ENCODE peak calls at places on chromosomes 2 and 18, in eight cellular contexts. One of them, this sample, is unnamed.

GRCh38 chr2:70776266-70776665 is 8.3 kb upstream of the ADD2 start:
- DNase-seq in central memory CD4-positive, alpha-beta T cell: no peak
- DNase-seq in HCEC 1CT: no peak
- DNase-seq in NCI-H510A treated with DMSO at 0.1 percent for 48 hours: no peak
- DNase-seq in adrenal gland: no peak
- DNase-seq in lung: no peak
- DNase-seq in WERI-Rb-1: no peak
- DNase-seq in ACHN: no peak
- DNase-seq in this sample: no peak

GRCh38 chr2:5021148-5021547 is 671.0 kb upstream of the SOX11 start:
- DNase-seq in central memory CD4-positive, alpha-beta T cell: no peak
- DNase-seq in HCEC 1CT: no peak
- DNase-seq in NCI-H510A treated with DMSO at 0.1 percent for 48 hours: peak
- DNase-seq in adrenal gland: no peak
- DNase-seq in lung: no peak
- DNase-seq in WERI-Rb-1: no peak
- DNase-seq in ACHN: no peak
- DNase-seq in this sample: no peak

GRCh38 chr2:65153515-65153914 is 23.6 kb upstream of the RAB1A start:
- DNase-seq in central memory CD4-positive, alpha-beta T cell: no peak
- DNase-seq in HCEC 1CT: peak
- DNase-seq in NCI-H510A treated with DMSO at 0.1 percent for 48 hours: no peak
- DNase-seq in adrenal gland: no peak
- DNase-seq in lung: no peak
- DNase-seq in WERI-Rb-1: no peak
- DNase-seq in ACHN: no peak
- DNase-seq in this sample: no peak

GRCh38 chr18:74520096-74520833 is 14.0 kb upstream of the CNDP1 start:
- DNase-seq in central memory CD4-positive, alpha-beta T cell: no peak
- DNase-seq in HCEC 1CT: no peak
- DNase-seq in NCI-H510A treated with DMSO at 0.1 percent for 48 hours: no peak
- DNase-seq in adrenal gland: peak
- DNase-seq in lung: no peak
- DNase-seq in WERI-Rb-1: no peak
- DNase-seq in ACHN: no peak
- DNase-seq in this sample: no peak

GRCh38 chr18:37930640-37931039 is 365.0 kb upstream of the CELF4 start:
- DNase-seq in central memory CD4-positive, alpha-beta T cell: no peak
- DNase-seq in HCEC 1CT: no peak
- DNase-seq in NCI-H510A treated with DMSO at 0.1 percent for 48 hours: no peak
- DNase-seq in adrenal gland: no peak
- DNase-seq in lung: no peak
- DNase-seq in WERI-Rb-1: no peak
- DNase-seq in ACHN: no peak
- DNase-seq in this sample: no peak

GRCh38 chr2:197080611-197081010 is 154.1 kb upstream of the PGAP1 start:
- DNase-seq in central memory CD4-positive, alpha-beta T cell: no peak
- DNase-seq in HCEC 1CT: no peak
- DNase-seq in NCI-H510A treated with DMSO at 0.1 percent for 48 hours: no peak
- DNase-seq in adrenal gland: no peak
- DNase-seq in lung: no peak
- DNase-seq in WERI-Rb-1: no peak
- DNase-seq in ACHN: no peak
- DNase-seq in this sample: no peak

GRCh38 chr2:201136889-201137321 is 20.9 kb downstream of the CFLAR start:
- DNase-seq in central memory CD4-positive, alpha-beta T cell: no peak
- DNase-seq in HCEC 1CT: no peak
- DNase-seq in NCI-H510A treated with DMSO at 0.1 percent for 48 hours: no peak
- DNase-seq in adrenal gland: no peak
- DNase-seq in lung: no peak
- DNase-seq in WERI-Rb-1: no peak
- DNase-seq in ACHN: no peak
- DNase-seq in this sample: no peak

GRCh38 chr2:191835539-191836350 is 11.1 kb downstream of the CAVIN2 start:
- DNase-seq in central memory CD4-positive, alpha-beta T cell: no peak
- DNase-seq in HCEC 1CT: peak
- DNase-seq in NCI-H510A treated with DMSO at 0.1 percent for 48 hours: no peak
- DNase-seq in adrenal gland: no peak
- DNase-seq in lung: no peak
- DNase-seq in WERI-Rb-1: no peak
- DNase-seq in ACHN: peak
- DNase-seq in this sample: no peak

GRCh38 chr2:100283724-100284501 is 38.4 kb downstream of the LONRF2 start:
- DNase-seq in central memory CD4-positive, alpha-beta T cell: no peak
- DNase-seq in HCEC 1CT: no peak
- DNase-seq in NCI-H510A treated with DMSO at 0.1 percent for 48 hours: no peak
- DNase-seq in adrenal gland: peak
- DNase-seq in lung: no peak
- DNase-seq in WERI-Rb-1: no peak
- DNase-seq in ACHN: peak
- DNase-seq in this sample: peak

GRCh38 chr2:217332866-217333265 is 473.0 kb upstream of the TNP1 start:
- DNase-seq in central memory CD4-positive, alpha-beta T cell: no peak
- DNase-seq in HCEC 1CT: no peak
- DNase-seq in NCI-H510A treated with DMSO at 0.1 percent for 48 hours: no peak
- DNase-seq in adrenal gland: no peak
- DNase-seq in lung: no peak
- DNase-seq in WERI-Rb-1: no peak
- DNase-seq in ACHN: no peak
- DNase-seq in this sample: no peak

GRCh38 chr18:3150274-3150673 is 69.5 kb downstream of the MYOM1 start:
- DNase-seq in central memory CD4-positive, alpha-beta T cell: no peak
- DNase-seq in HCEC 1CT: no peak
- DNase-seq in NCI-H510A treated with DMSO at 0.1 percent for 48 hours: no peak
- DNase-seq in adrenal gland: no peak
- DNase-seq in lung: no peak
- DNase-seq in WERI-Rb-1: no peak
- DNase-seq in ACHN: no peak
- DNase-seq in this sample: no peak

GRCh38 chr2:147382322-147382948 is 462.4 kb upstream of the ACVR2A start:
- DNase-seq in central memory CD4-positive, alpha-beta T cell: no peak
- DNase-seq in HCEC 1CT: no peak
- DNase-seq in NCI-H510A treated with DMSO at 0.1 percent for 48 hours: peak
- DNase-seq in adrenal gland: peak
- DNase-seq in lung: no peak
- DNase-seq in WERI-Rb-1: peak
- DNase-seq in ACHN: no peak
- DNase-seq in this sample: no peak

GRCh38 chr2:68766378-68766845 is 31.8 kb downstream of the ARHGAP25 start:
- DNase-seq in central memory CD4-positive, alpha-beta T cell: peak
- DNase-seq in HCEC 1CT: peak
- DNase-seq in NCI-H510A treated with DMSO at 0.1 percent for 48 hours: no peak
- DNase-seq in adrenal gland: peak
- DNase-seq in lung: peak
- DNase-seq in WERI-Rb-1: no peak
- DNase-seq in ACHN: no peak
- DNase-seq in this sample: no peak

GRCh38 chr2:239917128-239917956 is 107.8 kb downstream of the NDUFA10 start:
- DNase-seq in central memory CD4-positive, alpha-beta T cell: no peak
- DNase-seq in HCEC 1CT: no peak
- DNase-seq in NCI-H510A treated with DMSO at 0.1 percent for 48 hours: no peak
- DNase-seq in adrenal gland: no peak
- DNase-seq in lung: no peak
- DNase-seq in WERI-Rb-1: no peak
- DNase-seq in ACHN: no peak
- DNase-seq in this sample: no peak

GRCh38 chr2:20382965-20383800 is 32.5 kb upstream of the PUM2 start:
- DNase-seq in central memory CD4-positive, alpha-beta T cell: peak
- DNase-seq in HCEC 1CT: peak
- DNase-seq in NCI-H510A treated with DMSO at 0.1 percent for 48 hours: no peak
- DNase-seq in adrenal gland: no peak
- DNase-seq in lung: no peak
- DNase-seq in WERI-Rb-1: no peak
- DNase-seq in ACHN: no peak
- DNase-seq in this sample: no peak

GRCh38 chr2:237345891-237346640 is 67.9 kb downstream of the COL6A3 start:
- DNase-seq in central memory CD4-positive, alpha-beta T cell: no peak
- DNase-seq in HCEC 1CT: no peak
- DNase-seq in NCI-H510A treated with DMSO at 0.1 percent for 48 hours: no peak
- DNase-seq in adrenal gland: no peak
- DNase-seq in lung: no peak
- DNase-seq in WERI-Rb-1: no peak
- DNase-seq in ACHN: no peak
- DNase-seq in this sample: no peak

GRCh38 chr2:10162586-10163497 is 40.3 kb downstream of the RRM2 start:
- DNase-seq in central memory CD4-positive, alpha-beta T cell: no peak
- DNase-seq in HCEC 1CT: no peak
- DNase-seq in NCI-H510A treated with DMSO at 0.1 percent for 48 hours: no peak
- DNase-seq in adrenal gland: no peak
- DNase-seq in lung: no peak
- DNase-seq in WERI-Rb-1: peak
- DNase-seq in ACHN: peak
- DNase-seq in this sample: peak

GRCh38 chr2:112691761-112692370 is 29.0 kb upstream of the NT5DC4 start:
- DNase-seq in central memory CD4-positive, alpha-beta T cell: no peak
- DNase-seq in HCEC 1CT: peak
- DNase-seq in NCI-H510A treated with DMSO at 0.1 percent for 48 hours: no peak
- DNase-seq in adrenal gland: peak
- DNase-seq in lung: no peak
- DNase-seq in WERI-Rb-1: no peak
- DNase-seq in ACHN: peak
- DNase-seq in this sample: no peak

GRCh38 chr2:172972005-172972619 is 103.5 kb upstream of the MAP3K20 start:
- DNase-seq in central memory CD4-positive, alpha-beta T cell: no peak
- DNase-seq in HCEC 1CT: peak
- DNase-seq in NCI-H510A treated with DMSO at 0.1 percent for 48 hours: peak
- DNase-seq in adrenal gland: no peak
- DNase-seq in lung: peak
- DNase-seq in WERI-Rb-1: peak
- DNase-seq in ACHN: peak
- DNase-seq in this sample: peak

GRCh38 chr18:63177822-63178525 is 141.6 kb downstream of the BCL2 start:
- DNase-seq in central memory CD4-positive, alpha-beta T cell: no peak
- DNase-seq in HCEC 1CT: no peak
- DNase-seq in NCI-H510A treated with DMSO at 0.1 percent for 48 hours: no peak
- DNase-seq in adrenal gland: no peak
- DNase-seq in lung: no peak
- DNase-seq in WERI-Rb-1: no peak
- DNase-seq in ACHN: no peak
- DNase-seq in this sample: no peak

GRCh38 chr2:25104741-25105140 is 62.9 kb downstream of the EFR3B start:
- DNase-seq in central memory CD4-positive, alpha-beta T cell: no peak
- DNase-seq in HCEC 1CT: no peak
- DNase-seq in NCI-H510A treated with DMSO at 0.1 percent for 48 hours: no peak
- DNase-seq in adrenal gland: no peak
- DNase-seq in lung: no peak
- DNase-seq in WERI-Rb-1: no peak
- DNase-seq in ACHN: no peak
- DNase-seq in this sample: no peak

GRCh38 chr2:180240774-180241173 is 233.7 kb upstream of the CWC22 start:
- DNase-seq in central memory CD4-positive, alpha-beta T cell: no peak
- DNase-seq in HCEC 1CT: peak
- DNase-seq in NCI-H510A treated with DMSO at 0.1 percent for 48 hours: peak
- DNase-seq in adrenal gland: no peak
- DNase-seq in lung: no peak
- DNase-seq in WERI-Rb-1: no peak
- DNase-seq in ACHN: peak
- DNase-seq in this sample: no peak

GRCh38 chr2:12717988-12718661 is 1.4 kb downstream of the TRIB2 start:
- DNase-seq in central memory CD4-positive, alpha-beta T cell: peak
- DNase-seq in HCEC 1CT: peak
- DNase-seq in NCI-H510A treated with DMSO at 0.1 percent for 48 hours: peak
- DNase-seq in adrenal gland: no peak
- DNase-seq in lung: no peak
- DNase-seq in WERI-Rb-1: no peak
- DNase-seq in ACHN: no peak
- DNase-seq in this sample: peak

GRCh38 chr18:12027046-12027445 is 45.7 kb downstream of the IMPA2 start:
- DNase-seq in central memory CD4-positive, alpha-beta T cell: no peak
- DNase-seq in HCEC 1CT: no peak
- DNase-seq in NCI-H510A treated with DMSO at 0.1 percent for 48 hours: no peak
- DNase-seq in adrenal gland: peak
- DNase-seq in lung: no peak
- DNase-seq in WERI-Rb-1: no peak
- DNase-seq in ACHN: no peak
- DNase-seq in this sample: no peak

GRCh38 chr18:3481696-3482210 is 31.8 kb downstream of the TGIF1 start:
- DNase-seq in central memory CD4-positive, alpha-beta T cell: no peak
- DNase-seq in HCEC 1CT: peak
- DNase-seq in NCI-H510A treated with DMSO at 0.1 percent for 48 hours: no peak
- DNase-seq in adrenal gland: no peak
- DNase-seq in lung: no peak
- DNase-seq in WERI-Rb-1: peak
- DNase-seq in ACHN: peak
- DNase-seq in this sample: peak

GRCh38 chr2:19299522-19299921 is 58.9 kb downstream of the OSR1 start:
- DNase-seq in central memory CD4-positive, alpha-beta T cell: no peak
- DNase-seq in HCEC 1CT: peak
- DNase-seq in NCI-H510A treated with DMSO at 0.1 percent for 48 hours: no peak
- DNase-seq in adrenal gland: no peak
- DNase-seq in lung: no peak
- DNase-seq in WERI-Rb-1: no peak
- DNase-seq in ACHN: no peak
- DNase-seq in this sample: no peak

GRCh38 chr2:201218780-201219179 is 35.8 kb downstream of the CASP10 start:
- DNase-seq in central memory CD4-positive, alpha-beta T cell: no peak
- DNase-seq in HCEC 1CT: peak
- DNase-seq in NCI-H510A treated with DMSO at 0.1 percent for 48 hours: no peak
- DNase-seq in adrenal gland: no peak
- DNase-seq in lung: no peak
- DNase-seq in WERI-Rb-1: no peak
- DNase-seq in ACHN: no peak
- DNase-seq in this sample: no peak

GRCh38 chr2:67256892-67257291 is 140.2 kb upstream of the ETAA1 start:
- DNase-seq in central memory CD4-positive, alpha-beta T cell: no peak
- DNase-seq in HCEC 1CT: peak
- DNase-seq in NCI-H510A treated with DMSO at 0.1 percent for 48 hours: no peak
- DNase-seq in adrenal gland: no peak
- DNase-seq in lung: no peak
- DNase-seq in WERI-Rb-1: no peak
- DNase-seq in ACHN: no peak
- DNase-seq in this sample: no peak

GRCh38 chr2:45043171-45043570 is 33.9 kb upstream of the SIX2 start:
- DNase-seq in central memory CD4-positive, alpha-beta T cell: no peak
- DNase-seq in HCEC 1CT: no peak
- DNase-seq in NCI-H510A treated with DMSO at 0.1 percent for 48 hours: no peak
- DNase-seq in adrenal gland: no peak
- DNase-seq in lung: no peak
- DNase-seq in WERI-Rb-1: no peak
- DNase-seq in ACHN: no peak
- DNase-seq in this sample: no peak

GRCh38 chr2:200308421-200309295 is 2.2 kb downstream of the SPATS2L start:
- DNase-seq in central memory CD4-positive, alpha-beta T cell: no peak
- DNase-seq in HCEC 1CT: peak
- DNase-seq in NCI-H510A treated with DMSO at 0.1 percent for 48 hours: no peak
- DNase-seq in adrenal gland: no peak
- DNase-seq in lung: no peak
- DNase-seq in WERI-Rb-1: no peak
- DNase-seq in ACHN: no peak
- DNase-seq in this sample: no peak

GRCh38 chr2:138364554-138365162 is 136.9 kb upstream of the SPOPL start:
- DNase-seq in central memory CD4-positive, alpha-beta T cell: no peak
- DNase-seq in HCEC 1CT: peak
- DNase-seq in NCI-H510A treated with DMSO at 0.1 percent for 48 hours: no peak
- DNase-seq in adrenal gland: no peak
- DNase-seq in lung: no peak
- DNase-seq in WERI-Rb-1: no peak
- DNase-seq in ACHN: no peak
- DNase-seq in this sample: no peak

GRCh38 chr18:46067431-46068007 is 4.5 kb downstream of the PSTPIP2 start:
- DNase-seq in central memory CD4-positive, alpha-beta T cell: no peak
- DNase-seq in HCEC 1CT: peak
- DNase-seq in NCI-H510A treated with DMSO at 0.1 percent for 48 hours: no peak
- DNase-seq in adrenal gland: no peak
- DNase-seq in lung: no peak
- DNase-seq in WERI-Rb-1: no peak
- DNase-seq in ACHN: no peak
- DNase-seq in this sample: no peak